ENCODE peak calls at places on chromosomes 5 and 9, in nine cellular contexts. H is iris pigment epithelial cell; D is GM19239; U is stimulated activated CD8-positive, alpha-beta memory T cell treated with anti-CD3 and anti-CD28 coated beads, Interleukin-12 subunit alpha, Interleukin-12 subunit beta, amount 100 ng/mL, for 1 hour; V is substantia nigra; R is GM12865; B is activated gamma-delta T cell treated with anti-CD3 and anti-CD28 coated beads, Interleukin-2, amount 50 U/mL, for 16 hours; Z is left ventricle myocardium superior; K is amniotic stem cell. J is an unnamed sample.

GRCh38 chr9:34125681-34126206 is 754 bp downstream of the DCAF12 start:
- DNase-seq in H (peak), D (no peak), U (no peak), V (no peak), R (peak), B (no peak), Z (no peak), K (no peak), J (peak)

GRCh38 chr5:135543151-135543818 is 7.5 kb upstream of the NEUROG1 start:
- DNase-seq in H (no peak), D (no peak), U (no peak), V (no peak), R (no peak), B (no peak), Z (no peak), K (no peak), J (peak)

GRCh38 chr5:58543723-58544122 is 39.2 kb upstream of the RAB3C start:
- DNase-seq in H (no peak), D (no peak), U (no peak), V (no peak), R (no peak), B (no peak), Z (no peak), K (no peak), J (peak)

GRCh38 chr9:97769208-97769607 is 72.1 kb upstream of the XPA start:
- DNase-seq in H (no peak), D (no peak), U (no peak), V (no peak), R (no peak), B (no peak), Z (no peak), K (no peak), J (no peak)

GRCh38 chr5:100273846-100274580 is 261.2 kb upstream of the FAM174A start:
- DNase-seq in H (no peak), D (no peak), U (no peak), V (no peak), R (no peak), B (no peak), Z (no peak), K (no peak), J (no peak)

GRCh38 chr9:136118061-136118366 is 661 bp downstream of the TMEM250 start:
- DNase-seq in H (no peak), D (no peak), U (no peak), V (no peak), R (no peak), B (no peak), Z (no peak), K (no peak), J (no peak)

GRCh38 chr5:154444559-154445421 is 1.0 kb upstream of the SAP30L start:
- DNase-seq in H (no peak), D (no peak), U (no peak), V (no peak), R (peak), B (peak), Z (peak), K (no peak), J (peak)

GRCh38 chr5:119179857-119180641 is 109.2 kb downstream of the DMXL1 start:
- DNase-seq in H (peak), D (no peak), U (no peak), V (no peak), R (no peak), B (no peak), Z (no peak), K (no peak), J (peak)

GRCh38 chr5:42807722-42808447 is 3.8 kb downstream of the SELENOP start:
- DNase-seq in H (no peak), D (no peak), U (no peak), V (no peak), R (no peak), B (no peak), Z (no peak), K (no peak), J (peak)

GRCh38 chr5:95643152-95643551 is 3.4 kb upstream of the RFESD start:
- DNase-seq in H (no peak), D (no peak), U (no peak), V (no peak), R (no peak), B (no peak), Z (no peak), K (no peak), J (no peak)

GRCh38 chr9:110224583-110224982 is 16.6 kb upstream of the C9orf152 start:
- DNase-seq in H (no peak), D (no peak), U (no peak), V (no peak), R (no peak), B (no peak), Z (no peak), K (no peak), J (no peak)

GRCh38 chr9:114001794-114002261 is 76.3 kb downstream of the AMBP start:
- DNase-seq in H (no peak), D (no peak), U (no peak), V (no peak), R (no peak), B (no peak), Z (no peak), K (no peak), J (no peak)

GRCh38 chr5:10607023-10607665 is 43.3 kb downstream of the ANKRD33B start:
- DNase-seq in H (peak), D (no peak), U (no peak), V (no peak), R (peak), B (no peak), Z (peak), K (no peak), J (peak)

GRCh38 chr9:136131629-136132499 is 13.2 kb upstream of the TMEM250 start:
- DNase-seq in H (no peak), D (no peak), U (no peak), V (no peak), R (no peak), B (no peak), Z (no peak), K (no peak), J (no peak)

GRCh38 chr9:123657099-123657498 is 272.8 kb downstream of the DENND1A start:
- DNase-seq in H (no peak), D (no peak), U (no peak), V (no peak), R (no peak), B (no peak), Z (no peak), K (no peak), J (no peak)

GRCh38 chr5:81359108-81359507 is 34.8 kb downstream of the ACOT12 start:
- DNase-seq in H (no peak), D (no peak), U (no peak), V (no peak), R (no peak), B (no peak), Z (no peak), K (no peak), J (no peak)

GRCh38 chr5:10583663-10584572 is 20.0 kb downstream of the ANKRD33B start:
- DNase-seq in H (no peak), D (no peak), U (no peak), V (no peak), R (no peak), B (no peak), Z (no peak), K (no peak), J (no peak)

GRCh38 chr5:179262126-179262920 is 82.9 kb downstream of the ADAMTS2 start:
- DNase-seq in H (no peak), D (no peak), U (no peak), V (no peak), R (no peak), B (no peak), Z (no peak), K (no peak), J (no peak)

GRCh38 chr9:86703346-86703745 is 244.0 kb downstream of the GAS1 start:
- DNase-seq in H (peak), D (no peak), U (no peak), V (no peak), R (no peak), B (no peak), Z (no peak), K (no peak), J (peak)

GRCh38 chr5:136133416-136134383 is 1.1 kb downstream of the SMAD5 start:
- DNase-seq in H (peak), D (no peak), U (no peak), V (no peak), R (peak), B (no peak), Z (peak), K (peak), J (peak)